ENCODE peak calls at places on chromosomes 12 and 14, in seven cellular contexts. One of them, this sample, is unnamed.

GRCh38 chr12:122368361-122369073 is 54.0 kb downstream of the CLIP1 start:
- DNase-seq in A549: peak
- DNase-seq in NCI-H524: no peak
- DNase-seq in iris pigment epithelial cell: peak
- DNase-seq in breast epithelium: no peak
- DNase-seq in adipocyte: peak
- DNase-seq in GM10248: no peak
- DNase-seq in this sample: no peak

GRCh38 chr14:25032092-25032784 is 17.7 kb downstream of the STXBP6 start:
- DNase-seq in A549: peak
- DNase-seq in iris pigment epithelial cell: no peak
- DNase-seq in breast epithelium: no peak
- DNase-seq in GM10248: no peak
- DNase-seq in NCI-H524: no peak
- DNase-seq in adipocyte: no peak
- DNase-seq in this sample: no peak

GRCh38 chr12:122059203-122059960 is 19.2 kb upstream of the MLXIP start:
- DNase-seq in adipocyte: no peak
- DNase-seq in breast epithelium: no peak
- DNase-seq in iris pigment epithelial cell: no peak
- DNase-seq in NCI-H524: no peak
- DNase-seq in GM10248: no peak
- DNase-seq in A549: no peak
- DNase-seq in this sample: no peak

GRCh38 chr14:105223260-105223659 is 25.1 kb upstream of the BTBD6 start:
- DNase-seq in iris pigment epithelial cell: no peak
- DNase-seq in A549: no peak
- DNase-seq in adipocyte: no peak
- DNase-seq in GM10248: no peak
- DNase-seq in breast epithelium: no peak
- DNase-seq in NCI-H524: no peak
- DNase-seq in this sample: no peak

GRCh38 chr14:70032447-70032846 is 153.2 kb downstream of the SMOC1 start:
- DNase-seq in breast epithelium: no peak
- DNase-seq in GM10248: no peak
- DNase-seq in A549: peak
- DNase-seq in adipocyte: no peak
- DNase-seq in NCI-H524: no peak
- DNase-seq in iris pigment epithelial cell: no peak
- DNase-seq in this sample: no peak

GRCh38 chr12:32091696-32092095 is 15.0 kb upstream of the BICD1 start:
- DNase-seq in A549: no peak
- DNase-seq in adipocyte: no peak
- DNase-seq in iris pigment epithelial cell: no peak
- DNase-seq in NCI-H524: no peak
- DNase-seq in GM10248: no peak
- DNase-seq in breast epithelium: no peak
- DNase-seq in this sample: no peak

GRCh38 chr12:110824342-110824741 is 22.4 kb upstream of the CCDC63 start:
- DNase-seq in iris pigment epithelial cell: no peak
- DNase-seq in GM10248: no peak
- DNase-seq in breast epithelium: no peak
- DNase-seq in adipocyte: no peak
- DNase-seq in NCI-H524: no peak
- DNase-seq in A549: no peak
- DNase-seq in this sample: no peak

GRCh38 chr12:8678661-8679111 is 16.1 kb upstream of the MFAP5 start:
- DNase-seq in GM10248: no peak
- DNase-seq in NCI-H524: no peak
- DNase-seq in A549: no peak
- DNase-seq in breast epithelium: no peak
- DNase-seq in iris pigment epithelial cell: peak
- DNase-seq in adipocyte: peak
- DNase-seq in this sample: no peak

GRCh38 chr14:87001333-87001732 is 991.6 kb downstream of the GALC start:
- DNase-seq in GM10248: no peak
- DNase-seq in A549: no peak
- DNase-seq in adipocyte: no peak
- DNase-seq in breast epithelium: no peak
- DNase-seq in NCI-H524: no peak
- DNase-seq in iris pigment epithelial cell: no peak
- DNase-seq in this sample: no peak